ENCODE peak calls at places on chromosomes 16 and 17, in five cellular contexts. X, L, S, U and A are unnamed samples.
A peak's percentile ranks its signal among the peaks of the same experiment; 100 is the strongest.

GRCh38 chr17:30091771-30092170 is 24.8 kb upstream of the NSRP1 start:
- DNase-seq in X (no peak), L (no peak), S (no peak), U (no peak), A (no peak)

GRCh38 chr17:14301761-14302401 is 1.0 kb downstream of the HS3ST3B1 start:
- DNase-seq in X (no peak), L (peak; percentile 75), S (peak; percentile 73), U (no peak), A (peak; percentile 68)

GRCh38 chr16:85638695-85639409 is 25.7 kb downstream of the GSE1 start:
- DNase-seq in X (no peak), L (no peak), S (no peak), U (no peak), A (peak; percentile 70)

GRCh38 chr17:49715221-49715620 is 7.5 kb upstream of the SLC35B1 start:
- DNase-seq in X (no peak), L (no peak), S (no peak), U (no peak), A (no peak)

GRCh38 chr16:84829168-84829965 is 9.6 kb downstream of the CRISPLD2 start:
- DNase-seq in X (no peak), L (no peak), S (no peak), U (no peak), A (no peak)

GRCh38 chr17:59607817-59608403 is 11.8 kb upstream of the CLTC start:
- DNase-seq in X (no peak), L (no peak), S (no peak), U (no peak), A (no peak)

GRCh38 chr17:19538095-19539039 is 4.7 kb downstream of the SLC47A1 start:
- DNase-seq in X (no peak), L (peak; percentile 82), S (no peak), U (peak; percentile 38), A (peak; percentile 94)

GRCh38 chr16:78372302-78372701 is 272.8 kb downstream of the WWOX start:
- DNase-seq in X (no peak), L (no peak), S (no peak), U (no peak), A (no peak)

GRCh38 chr16:11403534-11403795 is 58.2 kb downstream of the RMI2 start:
- DNase-seq in X (no peak), L (no peak), S (no peak), U (no peak), A (no peak)

GRCh38 chr17:40828454-40829039 is 6.1 kb upstream of the KRT10 start:
- DNase-seq in X (no peak), L (no peak), S (no peak), U (no peak), A (no peak)

GRCh38 chr16:72987480-72987901 is 60.4 kb downstream of the ZFHX3 start:
- DNase-seq in X (no peak), L (no peak), S (no peak), U (no peak), A (no peak)

GRCh38 chr16:72983728-72984350 is 64.1 kb downstream of the ZFHX3 start:
- DNase-seq in X (no peak), L (no peak), S (no peak), U (no peak), A (no peak)

GRCh38 chr16:72985148-72985882 is 62.6 kb downstream of the ZFHX3 start:
- DNase-seq in X (no peak), L (no peak), S (no peak), U (peak; percentile 80), A (no peak)

GRCh38 chr16:72988568-72988967 is 59.4 kb downstream of the ZFHX3 start:
- DNase-seq in X (no peak), L (no peak), S (no peak), U (no peak), A (no peak)

DNA sequence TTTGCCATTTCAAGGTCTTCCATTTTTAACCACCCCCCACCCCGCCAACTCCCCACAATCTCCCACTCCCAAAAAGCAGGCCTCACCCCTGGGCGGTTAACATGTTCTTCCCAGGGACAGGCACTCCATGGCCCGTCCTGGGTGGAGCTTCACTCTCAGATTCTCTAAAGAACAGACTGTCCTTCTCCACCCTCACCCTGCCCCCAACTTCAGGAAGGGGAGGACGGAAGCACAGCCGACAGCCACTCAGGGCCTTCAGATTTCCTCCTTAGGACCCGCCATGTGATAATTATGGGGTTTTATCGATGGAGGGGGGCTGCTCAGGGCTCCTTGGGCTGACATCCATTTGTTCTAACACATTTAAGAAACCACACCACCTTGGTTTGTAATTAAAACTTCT is 61.9 kb downstream of the ZFHX3 start:
- DNase-seq in X (no peak), L (no peak), S (no peak), U (peak; percentile 90), A (peak; percentile 45)
- H3K4me3 ChIP-seq in X (no peak overlapping the region), L (no peak overlapping the region), S (no peak overlapping the region), U (no peak overlapping the region), A (no peak overlapping the region)

GRCh38 chr17:77966476-77966875 is 8.0 kb downstream of the TNRC6C start:
- DNase-seq in X (no peak), L (no peak), S (no peak), U (no peak), A (no peak)

GRCh38 chr17:77973953-77974352 is 15.4 kb downstream of the TNRC6C start:
- DNase-seq in X (no peak), L (no peak), S (no peak), U (no peak), A (no peak)

GRCh38 chr17:77963441-77963840 is 4.9 kb downstream of the TNRC6C start:
- DNase-seq in X (no peak), L (no peak), S (peak; percentile 48), U (peak; percentile 65), A (no peak)

GRCh38 chr17:77965354-77965753 is 6.9 kb downstream of the TNRC6C start:
- DNase-seq in X (no peak), L (no peak), S (no peak), U (no peak), A (no peak)

DNA sequence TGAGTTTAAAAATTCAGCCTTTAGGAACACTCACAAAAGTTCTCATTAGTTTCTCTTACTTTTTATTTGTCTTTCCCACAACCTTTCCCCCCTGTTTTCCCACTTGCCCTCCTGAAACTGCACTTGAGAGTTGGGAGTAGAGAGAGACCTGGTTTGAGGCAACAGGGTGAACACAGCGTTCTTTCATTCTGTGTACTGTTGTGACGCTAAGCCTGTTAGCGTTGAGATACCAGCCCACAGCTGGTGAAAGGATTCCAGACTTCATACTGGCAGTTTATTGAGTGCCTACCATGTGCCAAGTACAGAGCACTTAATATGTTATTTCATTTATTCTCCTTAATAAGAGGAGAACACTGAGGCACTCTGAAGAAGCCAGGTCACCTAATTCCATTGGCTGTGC is 10.3 kb downstream of the TNRC6C start:
- DNase-seq in X (no peak), L (no peak), S (no peak), U (no peak), A (no peak)
- H3K27ac ChIP-seq in X (no peak overlapping the region), L (no peak overlapping the region), S (no peak overlapping the region), U (peak overlapping the region; percentile 47), A (no peak overlapping the region)

GRCh38 chr16:58385218-58385773 is 7.0 kb upstream of the GINS3 start:
- DNase-seq in X (no peak), L (no peak), S (no peak), U (no peak), A (no peak)

GRCh38 chr16:58389724-58390123 is 2.5 kb upstream of the GINS3 start:
- DNase-seq in X (no peak), L (no peak), S (no peak), U (no peak), A (no peak)

GRCh38 chr16:58381661-58382060 is 10.6 kb upstream of the GINS3 start:
- DNase-seq in X (no peak), L (no peak), S (no peak), U (no peak), A (no peak)

GRCh38 chr16:58379736-58380135 is 12.5 kb upstream of the GINS3 start:
- DNase-seq in X (no peak), L (no peak), S (no peak), U (no peak), A (no peak)

GRCh38 chr16:58384437-58385055 is 7.7 kb upstream of the GINS3 start:
- DNase-seq in X (no peak), L (no peak), S (no peak), U (no peak), A (no peak)
- H3K4me3 ChIP-seq in X (no peak overlapping the region), L (no peak overlapping the region), S (no peak overlapping the region), U (no peak overlapping the region), A (no peak overlapping the region)

GRCh38 chr16:20056436-20056835 is 17.3 kb downstream of the GPR139 start:
- DNase-seq in X (no peak), L (no peak), S (no peak), U (no peak), A (no peak)
- H3K27ac ChIP-seq in X (no peak overlapping the region), L (no peak overlapping the region), S (no peak overlapping the region), U (no peak overlapping the region), A (no peak overlapping the region)

DNA sequence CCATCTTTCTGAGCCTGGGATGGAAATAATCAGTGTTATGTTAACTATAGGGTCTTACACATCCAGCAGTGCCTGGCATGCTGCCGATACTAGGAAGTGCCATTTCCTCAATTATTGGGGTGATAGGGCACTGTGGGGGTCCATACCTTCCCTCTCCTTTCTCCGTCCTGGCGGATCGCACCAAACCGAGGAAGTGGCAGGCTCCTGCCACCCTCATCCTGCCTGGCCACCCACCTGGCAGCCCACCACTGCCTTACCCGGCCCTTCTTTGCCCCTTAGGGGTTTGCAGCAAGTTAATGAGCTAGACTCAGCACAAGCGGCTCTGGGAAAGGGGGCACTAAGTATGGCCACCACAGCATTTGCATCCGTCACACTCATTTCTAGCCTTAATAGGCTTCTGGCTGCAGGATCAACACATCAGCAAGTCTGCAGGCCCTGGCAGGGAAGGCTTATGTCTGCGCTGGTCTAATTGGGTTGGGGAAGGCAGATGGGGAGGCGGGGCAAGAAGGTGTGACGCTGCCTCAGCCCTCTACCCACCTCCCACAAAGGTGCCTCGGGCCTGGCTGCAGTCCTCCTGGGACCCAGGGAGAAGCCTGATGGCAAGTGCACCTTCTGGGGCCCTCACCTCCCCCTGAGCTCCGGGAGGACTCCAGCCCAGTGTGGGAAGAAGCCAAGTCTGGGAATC is 28.6 kb downstream of the DCAKD start:
- DNase-seq in X (no peak), L (no peak), S (no peak), U (no peak), A (no peak)
- H3K4me3 ChIP-seq in X (no peak overlapping the region), L (no peak overlapping the region), S (no peak overlapping the region), U (no peak overlapping the region), A (no peak overlapping the region)

DNA sequence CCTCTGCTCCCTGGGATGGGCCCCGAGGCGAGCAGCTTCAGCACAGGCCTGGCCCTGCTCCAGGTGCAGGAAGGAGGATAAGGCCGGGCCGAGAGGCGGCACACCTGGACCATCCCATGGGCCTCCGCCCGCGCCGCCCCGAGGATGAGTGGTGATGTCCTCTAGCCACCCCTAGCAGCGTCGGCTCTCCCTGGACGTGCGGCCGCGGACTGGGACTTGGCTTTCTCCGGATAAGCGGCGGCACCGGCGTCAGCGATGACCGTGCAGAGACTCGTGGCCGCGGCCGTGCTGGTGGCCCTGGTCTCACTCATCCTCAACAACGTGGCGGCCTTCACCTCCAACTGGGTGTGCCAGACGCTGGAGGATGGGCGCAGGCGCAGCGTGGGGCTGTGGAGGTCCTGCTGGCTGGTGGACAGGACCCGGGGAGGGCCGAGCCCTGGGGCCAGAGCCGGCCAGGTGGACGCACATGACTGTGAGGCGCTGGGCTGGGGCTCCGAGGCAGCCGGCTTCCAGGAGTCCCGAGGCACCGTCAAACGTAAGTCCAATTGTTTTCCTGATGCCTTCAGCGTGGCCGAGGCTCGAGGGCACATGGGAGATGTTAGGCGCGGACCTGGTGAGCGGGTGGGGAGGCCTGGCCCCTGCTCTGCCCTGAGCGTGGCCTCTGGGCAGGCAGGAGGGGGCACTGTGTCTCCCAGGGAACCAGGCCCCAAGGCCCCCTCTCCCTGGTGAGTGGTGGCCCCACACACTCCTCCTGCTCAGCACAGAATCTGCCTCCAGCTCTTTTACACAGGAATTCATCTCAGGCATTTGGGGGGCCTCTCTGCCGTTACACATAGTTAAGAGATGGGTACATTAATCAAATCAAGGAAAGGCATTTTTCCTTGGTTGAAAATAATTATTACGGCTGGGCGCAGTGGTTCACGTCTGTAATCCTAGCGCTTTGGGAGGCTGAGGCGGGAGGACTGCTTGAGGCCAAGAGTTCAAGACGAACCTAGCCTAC is 855 bp downstream of the TMEM204 start:
- DNase-seq in X (no peak), L (no peak), S (no peak), U (no peak), A (no peak)
- H3K27ac ChIP-seq in X (no peak overlapping the region), L (peak overlapping the region; percentile 92), S (peak overlapping the region; percentile 52), U (peak overlapping the region; percentile 99), A (peak overlapping the region; percentile 75)